ENCODE peak calls at places on chromosome 9, in eight cellular contexts. M is hypothalamus; T is ACHN; P is NCI-H748 treated with DMSO at 0.1 percent for 48 hours; E is progenitor cell of endocrine pancreas; Y is A172; N is cardiac muscle cell; D is stimulated activated naive CD8-positive, alpha-beta T cell treated with anti-CD3 and anti-CD28 coated beads, Interleukin-15, Interleukin-2, amounts not matched to agents 100 U/mL and 50 U/mL, for 24 hours. I is an unnamed sample.

GRCh38 chr9:83247732-83248131 is 184.8 kb upstream of the RASEF start:
- DNase-seq in D (no peak), E (no peak), N (no peak), M (no peak), Y (no peak), T (no peak), P (no peak), I (no peak)

GRCh38 chr9:99680191-99680590 is 141.5 kb upstream of the NR4A3 start:
- DNase-seq in E (no peak), D (no peak), M (no peak), Y (peak), P (no peak), T (no peak), N (no peak), I (peak)

GRCh38 chr9:36423196-36423595 is 23.1 kb upstream of the RNF38 start:
- DNase-seq in M (no peak), P (no peak), T (no peak), N (no peak), Y (no peak), D (no peak), E (no peak), I (no peak)

GRCh38 chr9:34374905-34375552 is 1.7 kb downstream of the MYORG start:
- DNase-seq in Y (no peak), P (no peak), E (no peak), N (no peak), T (no peak), D (no peak), M (no peak), I (no peak)

GRCh38 chr9:83296123-83296522 is 233.2 kb upstream of the RASEF start:
- DNase-seq in Y (peak), N (peak), E (no peak), T (no peak), D (no peak), P (no peak), M (no peak), I (peak)

GRCh38 chr9:116405321-116405720 is 251.7 kb downstream of the PAPPA start:
- DNase-seq in Y (no peak), P (no peak), M (no peak), T (peak), N (no peak), D (no peak), E (no peak), I (no peak)

GRCh38 chr9:20511680-20512079 is 110.6 kb downstream of the MLLT3 start:
- DNase-seq in E (no peak), D (no peak), M (no peak), N (no peak), T (no peak), P (no peak), Y (no peak), I (no peak)

GRCh38 chr9:2120926-2121689 is 106.0 kb downstream of the SMARCA2 start:
- DNase-seq in N (no peak), T (peak), Y (peak), P (no peak), E (no peak), M (no peak), D (no peak), I (peak)

GRCh38 chr9:36187414-36187813 is 3.3 kb upstream of the CLTA start:
- DNase-seq in P (no peak), M (no peak), Y (peak), T (peak), N (no peak), E (no peak), D (no peak), I (peak)

GRCh38 chr9:133493845-133494540 is 15.1 kb upstream of the SLC2A6 start:
- DNase-seq in Y (no peak), N (no peak), P (no peak), D (no peak), M (no peak), T (no peak), E (no peak), I (no peak)

GRCh38 chr9:109733690-109734089 is 46.3 kb upstream of the PALM2AKAP2 start:
- DNase-seq in N (no peak), E (no peak), P (no peak), Y (peak), T (no peak), D (no peak), M (no peak), I (no peak)

GRCh38 chr9:126146254-126147145 is 180.1 kb upstream of the MVB12B start:
- DNase-seq in D (peak), M (no peak), T (peak), E (peak), P (peak), N (peak), Y (peak), I (peak)

GRCh38 chr9:135062254-135062653 is 25.2 kb upstream of the OLFM1 start:
- DNase-seq in M (no peak), D (no peak), T (no peak), P (no peak), Y (no peak), E (no peak), N (no peak), I (no peak)

GRCh38 chr9:114108016-114108833 is 9.1 kb upstream of the KIF12 start:
- DNase-seq in E (peak), Y (peak), P (peak), T (peak), N (peak), D (peak), M (peak), I (peak)

GRCh38 chr9:100352201-100352726 is 478 bp downstream of the TEX10 start:
- DNase-seq in D (peak), T (peak), E (no peak), N (peak), M (peak), P (no peak), Y (peak), I (peak)

GRCh38 chr9:73380411-73380810 is 228.7 kb downstream of the ANXA1 start:
- DNase-seq in Y (no peak), M (no peak), N (no peak), E (no peak), P (no peak), D (no peak), T (no peak), I (no peak)

GRCh38 chr9:137611623-137612609 is 6.4 kb downstream of the ARRDC1 start:
- DNase-seq in E (no peak), N (no peak), D (peak), M (no peak), P (no peak), Y (peak), T (peak), I (peak)

GRCh38 chr9:136629879-136630661 is 32.6 kb upstream of the EGFL7 start:
- DNase-seq in P (peak), M (no peak), E (peak), T (peak), Y (peak), N (peak), D (peak), I (peak)

GRCh38 chr9:130693101-130693425 is 517 bp upstream of the EXOSC2 start:
- DNase-seq in Y (no peak), M (no peak), T (no peak), E (no peak), D (no peak), P (no peak), N (no peak), I (no peak)

GRCh38 chr9:69421908-69422801 is 97.1 kb downstream of the ENTREP1 start:
- DNase-seq in D (peak), Y (peak), E (peak), M (peak), T (peak), N (peak), P (peak), I (peak)

GRCh38 chr9:87678650-87679355 is 47.1 kb upstream of the CTSL start:
- DNase-seq in Y (peak), P (peak), M (peak), D (peak), T (peak), N (peak), E (peak), I (peak)

GRCh38 chr9:100427366-100428263 is 672 bp downstream of the MSANTD3 start:
- DNase-seq in P (peak), E (peak), N (peak), M (peak), Y (peak), T (peak), D (peak), I (peak)

GRCh38 chr9:130660683-130661460 is 3.5 kb upstream of the PRDM12 start:
- DNase-seq in P (no peak), E (no peak), T (no peak), Y (no peak), N (no peak), D (no peak), M (no peak), I (no peak)

GRCh38 chr9:99264070-99264469 is 42.0 kb downstream of the SEC61B start:
- DNase-seq in P (no peak), N (no peak), E (no peak), M (no peak), T (no peak), D (peak), Y (peak), I (peak)

GRCh38 chr9:124504530-124505005 is 2.6 kb downstream of the NR5A1 start:
- DNase-seq in P (no peak), D (no peak), Y (no peak), E (no peak), N (no peak), M (no peak), T (no peak), I (no peak)